ENCODE peak calls at places on chromosome 11, in six cellular contexts. K, W, C, A, O and F are unnamed samples.

GRCh38 chr11:78583889-78584288 is 9.2 kb upstream of the NARS2 start:
- DNase-seq in K (no peak), W (no peak), O (no peak), C (no peak), A (no peak), F (no peak)

GRCh38 chr11:92268546-92268945 is 43.9 kb downstream of the FAT3 start:
- DNase-seq in A (no peak), C (no peak), K (no peak), O (no peak), W (no peak), F (no peak)

GRCh38 chr11:10722307-10722706 is 28.7 kb upstream of the CTR9 start:
- DNase-seq in A (no peak), K (no peak), W (peak; percentile 52), O (no peak), C (no peak), F (no peak)

GRCh38 chr11:130404727-130405126 is 23.7 kb downstream of the ADAMTS8 start:
- DNase-seq in K (no peak), O (no peak), W (no peak), A (no peak), C (no peak), F (no peak)

GRCh38 chr11:129375731-129376657 is at the start of gene BARX2:
- DNase-seq in C (no peak), A (no peak), K (peak; percentile 34), O (peak; percentile 91), W (no peak), F (no peak)

GRCh38 chr11:109249597-109249996 is 172.4 kb upstream of the C11orf87 start:
- DNase-seq in O (no peak), K (no peak), C (no peak), W (no peak), A (no peak), F (no peak)

GRCh38 chr11:115657586-115657985 is 153.4 kb upstream of the CADM1 start:
- DNase-seq in W (no peak), O (no peak), C (no peak), K (no peak), A (no peak), F (no peak)

GRCh38 chr11:11075515-11076171 is 217.8 kb upstream of the ZBED5 start:
- DNase-seq in C (no peak), A (no peak), W (no peak), K (no peak), O (no peak), F (no peak)

GRCh38 chr11:104005234-104005855 is 31.1 kb upstream of the DDI1 start:
- DNase-seq in O (no peak), K (no peak), W (no peak), A (no peak), C (no peak), F (no peak)

GRCh38 chr11:68010058-68011041 is at the start of gene ALDH3B1:
- DNase-seq in K (peak; percentile 97), A (peak; percentile 97), W (no peak), C (peak; percentile 96), O (peak; percentile 57), F (no peak)

GRCh38 chr11:133819114-133819513 is 26.2 kb downstream of the SPATA19 start:
- DNase-seq in O (no peak), A (no peak), K (no peak), W (no peak), C (no peak), F (no peak)

GRCh38 chr11:112087212-112087611 is 539 bp downstream of the SDHD start:
- DNase-seq in A (no peak), C (no peak), O (peak; percentile 3), K (no peak), W (no peak), F (no peak)

GRCh38 chr11:8381871-8382396 is 118.3 kb upstream of the LMO1 start:
- DNase-seq in W (no peak), O (no peak), C (no peak), K (no peak), A (no peak), F (no peak)

GRCh38 chr11:89235976-89236375 is 58.3 kb downstream of the TYR start:
- DNase-seq in W (no peak), O (no peak), C (no peak), A (no peak), K (no peak), F (no peak)

GRCh38 chr11:61067782-61068181 is 34.5 kb upstream of the CD5 start:
- DNase-seq in C (peak; percentile 36), O (no peak), W (no peak), K (no peak), A (no peak), F (no peak)

GRCh38 chr11:133040289-133040893 is 491.9 kb downstream of the OPCML start:
- DNase-seq in A (no peak), W (no peak), C (no peak), O (no peak), K (no peak), F (no peak)

GRCh38 chr11:63504933-63505586 is 824 bp upstream of the LGALS12 start:
- DNase-seq in W (no peak), C (no peak), K (peak; percentile 54), A (no peak), O (no peak), F (no peak)

GRCh38 chr11:74134661-74135515 is 35.9 kb downstream of the C2CD3 start:
- DNase-seq in W (no peak), O (no peak), K (no peak), C (no peak), A (no peak), F (no peak)

GRCh38 chr11:832529-833113 is at the start of gene CD151:
- DNase-seq in O (peak; percentile 87), W (no peak), A (no peak), C (no peak), K (peak; percentile 49), F (peak; percentile 44)

GRCh38 chr11:17102447-17102846 is 25.0 kb upstream of the RPS13 start:
- DNase-seq in W (no peak), O (no peak), K (no peak), A (no peak), C (no peak), F (no peak)

GRCh38 chr11:33885338-33886005 is 6.4 kb downstream of the LMO2 start:
- DNase-seq in K (no peak), W (no peak), C (no peak), O (no peak), A (no peak), F (no peak)

GRCh38 chr11:113376156-113376555 is 11.4 kb upstream of the ANKK1 start:
- DNase-seq in A (no peak), O (no peak), W (no peak), K (no peak), C (no peak), F (no peak)

GRCh38 chr11:61509058-61510029 is 795 bp downstream of the LRRC10B start:
- DNase-seq in O (peak; percentile 97), C (peak; percentile 74), W (no peak), A (peak; percentile 87), K (peak; percentile 77), F (peak; percentile 18)

GRCh38 chr11:78657441-78657840 is 82.8 kb upstream of the NARS2 start:
- DNase-seq in O (no peak), W (no peak), A (no peak), K (no peak), C (no peak), F (no peak)

DNA sequence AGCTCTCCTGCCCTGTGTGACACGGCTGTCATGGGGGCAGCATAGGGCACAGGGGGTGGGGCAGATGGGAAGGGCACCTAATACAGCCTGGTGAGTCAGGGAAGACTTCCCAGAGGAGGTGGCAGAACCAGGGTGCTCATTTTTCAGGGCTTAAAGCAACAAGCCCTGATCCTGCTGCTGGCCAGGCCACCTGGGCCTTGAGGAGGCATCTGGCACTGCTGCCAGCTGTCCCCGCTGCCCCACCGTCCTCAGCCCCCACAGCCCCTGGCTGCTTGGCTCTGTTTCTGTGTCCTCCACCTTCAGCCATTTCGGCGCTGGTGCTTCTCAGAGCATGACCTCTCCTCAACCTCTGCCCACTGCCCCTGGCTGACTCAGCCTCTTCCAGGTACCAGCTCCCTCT is 4.3 kb downstream of the MAP3K11 start:
- DNase-seq in A (no peak), O (no peak), C (no peak), K (no peak), W (no peak), F (no peak)
- H3K4me1 ChIP-seq in A (peaks cover 2% of the 10 kb centered on the region), O (peaks cover 25% of the 10 kb centered on the region), C (peaks cover 63% of the 10 kb centered on the region), K (peaks cover 24% of the 10 kb centered on the region), W (peaks cover 34% of the 10 kb centered on the region), F (peaks cover 35% of the 10 kb centered on the region)

DNA sequence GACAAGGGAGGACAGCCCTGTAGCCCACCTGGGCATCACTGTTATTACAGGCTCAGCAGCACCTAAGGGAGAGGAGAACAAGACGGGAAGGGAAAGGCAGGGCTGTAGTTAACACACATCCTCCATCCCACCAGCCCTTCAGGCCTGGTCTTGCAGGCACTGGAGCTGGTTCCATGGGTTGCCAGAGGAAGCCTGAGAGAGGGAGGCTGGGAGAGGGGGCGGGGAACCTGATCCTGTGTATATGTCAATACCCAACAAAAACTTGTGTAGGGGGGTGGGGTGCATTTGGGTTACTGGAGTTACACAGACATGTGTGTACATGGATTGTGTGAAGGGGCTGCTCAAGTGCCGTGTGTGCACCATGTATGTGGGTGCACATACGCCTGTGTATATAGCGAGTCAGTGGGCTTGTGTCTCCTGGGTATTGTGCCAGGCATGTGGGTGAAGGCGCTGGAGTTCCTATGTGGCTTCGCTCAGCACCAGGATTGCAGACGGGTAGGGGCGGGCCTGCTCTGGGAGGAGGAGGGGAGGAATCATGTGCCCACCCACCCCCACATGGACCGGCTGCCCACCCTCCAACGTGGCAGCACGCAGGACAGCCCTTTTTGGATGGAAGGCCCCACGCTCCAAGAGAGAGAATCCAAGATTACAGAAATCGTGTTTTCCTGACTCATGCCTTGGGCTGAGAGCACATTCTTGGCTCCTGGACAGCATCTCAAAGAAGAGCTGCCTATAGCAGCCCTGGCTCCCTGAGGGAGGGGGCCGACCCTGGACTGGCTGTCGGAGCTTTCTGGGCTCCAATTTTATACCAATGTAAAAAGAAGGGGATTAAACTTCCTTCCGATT is 4.2 kb upstream of the SERPINH1 start:
- DNase-seq in K (peak; percentile 84), C (peak; percentile 89), W (no peak), A (peak; percentile 87), O (no peak), F (no peak)
- H3K4me1 ChIP-seq in K (peaks cover 34% of the 10 kb centered on the region), C (peaks cover 79% of the 10 kb centered on the region), W (peaks cover 12% of the 10 kb centered on the region), A (no peaks in the 10 kb centered on the region), O (peaks cover 51% of the 10 kb centered on the region), F (peaks cover 12% of the 10 kb centered on the region)

DNA sequence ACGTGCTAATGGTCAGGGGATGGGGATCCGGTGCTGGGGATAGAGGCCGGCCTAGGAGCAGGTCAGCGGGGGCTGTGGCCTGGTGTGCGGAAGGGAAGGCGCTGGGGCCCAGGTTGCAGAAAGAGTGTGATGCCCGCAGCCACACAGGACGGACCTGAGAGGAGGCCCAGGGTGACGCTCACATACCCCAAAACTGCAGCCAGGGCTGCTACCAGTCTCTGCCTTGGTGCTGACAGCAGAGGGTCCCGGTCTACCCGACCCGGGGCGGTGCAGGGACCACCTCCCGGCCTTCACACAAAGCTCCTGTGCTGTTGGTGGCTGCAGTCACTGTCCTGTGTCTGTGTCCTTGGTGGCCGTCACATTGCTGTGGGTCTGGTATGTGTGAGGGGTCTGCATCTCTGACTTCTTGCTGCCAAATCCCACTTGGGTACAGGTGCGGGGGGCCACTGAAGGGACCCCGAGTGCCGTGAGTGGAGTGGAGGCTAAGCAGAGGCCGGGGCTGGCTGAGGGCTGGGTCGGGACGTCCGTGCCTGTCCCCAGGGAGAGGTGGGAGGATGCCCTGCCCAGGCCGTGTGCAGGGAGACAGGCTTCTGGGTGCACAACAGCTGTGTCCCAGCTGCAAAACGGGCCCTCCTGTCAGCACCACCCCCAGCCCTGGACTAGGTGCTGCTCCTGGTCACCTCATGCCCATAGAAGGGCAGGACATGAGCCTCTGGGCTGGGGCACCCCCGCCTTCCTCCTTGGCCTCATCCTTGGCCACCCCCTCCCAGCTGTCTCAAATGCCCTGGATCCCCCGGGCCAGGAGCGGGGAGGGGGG is 1.5 kb downstream of the LSP1 start:
- DNase-seq in W (no peak), A (no peak), K (no peak), C (no peak), O (no peak), F (no peak)
- H3K4me1 ChIP-seq in W (peaks cover 24% of the 10 kb centered on the region), A (no peaks in the 10 kb centered on the region), K (peaks cover 6% of the 10 kb centered on the region), C (no peaks in the 10 kb centered on the region), O (peaks cover 8% of the 10 kb centered on the region), F (peaks cover 79% of the 10 kb centered on the region)

GRCh38 chr11:47002366-47002765 is 65.8 kb downstream of the CSTPP1 start:
- DNase-seq in A (no peak), K (no peak), O (no peak), W (no peak), C (no peak), F (no peak)
- H3K4me1 ChIP-seq in A (no peaks in the 10 kb centered on the region), K (peaks cover 26% of the 10 kb centered on the region), O (peaks cover 28% of the 10 kb centered on the region), W (peaks cover 9% of the 10 kb centered on the region), C (peaks cover 37% of the 10 kb centered on the region), F (no peaks in the 10 kb centered on the region)